ENCODE peak calls at places on chromosomes 1 and 21, in six cellular contexts. O is AG04449, U is left lung, G is cardiac fibroblast, L is GM12865, F is fibroblast of pulmonary artery. R is an unnamed sample.

GRCh38 chr1:180269848-180270766 is 40.0 kb downstream of the LHX4 start:
- DNase-seq in L (no peak), F (peak; percentile 16), G (no peak), O (no peak), U (no peak), R (no peak)

GRCh38 chr1:248164031-248164430 is 10.6 kb upstream of the OR2M2 start:
- DNase-seq in O (no peak), G (no peak), L (no peak), F (no peak), U (peak; percentile 73), R (no peak)

GRCh38 chr1:70720133-70720920 is 309.3 kb downstream of the CTH start:
- DNase-seq in O (no peak), F (no peak), L (no peak), G (no peak), U (no peak), R (no peak)

GRCh38 chr1:165443539-165444289 is 1.2 kb downstream of the RXRG start:
- DNase-seq in L (no peak), G (no peak), F (no peak), O (no peak), U (no peak), R (no peak)

GRCh38 chr1:152029144-152029936 is 7.5 kb downstream of the S100A11 start:
- DNase-seq in L (no peak), O (no peak), G (peak; percentile 68), F (peak; percentile 55), U (no peak), R (no peak)

GRCh38 chr1:204880906-204881305 is 10.2 kb downstream of the NFASC start:
- DNase-seq in O (no peak), F (no peak), G (no peak), L (no peak), U (no peak), R (no peak)

GRCh38 chr1:39959651-39960333 is 4.8 kb downstream of the MFSD2A start:
- DNase-seq in G (no peak), U (no peak), F (no peak), L (no peak), O (no peak), R (no peak)

GRCh38 chr1:3248416-3249141 is 179.6 kb downstream of the PRDM16 start:
- DNase-seq in U (peak; percentile 70), L (no peak), G (no peak), O (no peak), F (no peak), R (no peak)

GRCh38 chr1:27366411-27367159 is at the start of gene MAP3K6:
- DNase-seq in U (peak; percentile 95), O (no peak), G (peak; percentile 84), F (peak; percentile 74), L (peak; percentile 55), R (peak; percentile 92)

GRCh38 chr1:44606701-44607281 is 67.5 kb downstream of the TMEM53 start:
- DNase-seq in G (no peak), O (no peak), L (no peak), U (no peak), F (no peak), R (no peak)

GRCh38 chr1:205584732-205585131 is 47.1 kb downstream of the ELK4 start:
- DNase-seq in U (no peak), F (no peak), O (no peak), L (no peak), G (no peak), R (no peak)

GRCh38 chr1:152519876-152520275 is 5.6 kb downstream of the CRCT1 start:
- DNase-seq in O (no peak), G (no peak), U (no peak), L (no peak), F (no peak), R (no peak)

GRCh38 chr1:173039621-173040020 is 11.1 kb downstream of the TNFSF18 start:
- DNase-seq in F (peak; percentile 25), O (no peak), L (no peak), U (no peak), G (peak; percentile 44), R (no peak)

GRCh38 chr1:84379128-84379527 is 19.2 kb upstream of the DNASE2B start:
- DNase-seq in O (peak; percentile 46), F (peak; percentile 74), L (no peak), U (no peak), G (peak; percentile 75), R (no peak)

GRCh38 chr1:81706650-81707435 is 93.9 kb upstream of the ADGRL2 start:
- DNase-seq in O (peak; percentile 19), G (peak; percentile 82), F (peak; percentile 67), U (no peak), L (no peak), R (no peak)

GRCh38 chr1:10733967-10734366 is 62.5 kb downstream of the CASZ1 start:
- DNase-seq in U (no peak), L (peak; percentile 18), O (no peak), F (no peak), G (no peak), R (no peak)

GRCh38 chr1:204879351-204879750 is 8.7 kb downstream of the NFASC start:
- DNase-seq in O (no peak), L (no peak), F (no peak), G (no peak), U (no peak), R (no peak)

GRCh38 chr1:226820935-226821718 is 49.3 kb upstream of the PSEN2 start:
- DNase-seq in U (no peak), L (no peak), G (peak; percentile 97), O (peak; percentile 79), F (peak; percentile 98), R (peak; percentile 74)

GRCh38 chr1:116457944-116458343 is 84.9 kb downstream of the ATP1A1 start:
- DNase-seq in G (no peak), L (no peak), O (no peak), F (no peak), U (no peak), R (no peak)

GRCh38 chr1:181033799-181034391 is at the start of gene MR1:
- DNase-seq in F (peak; percentile 87), L (peak; percentile 93), O (no peak), G (peak; percentile 93), U (no peak), R (no peak)

GRCh38 chr1:100009458-100009857 is 39.7 kb downstream of the SLC35A3 start:
- DNase-seq in O (peak; percentile 17), F (peak; percentile 17), L (no peak), U (no peak), G (peak; percentile 61), R (no peak)

GRCh38 chr1:1199961-1200875 is 6.2 kb downstream of the TNFRSF18 start:
- DNase-seq in U (peak; percentile 76), F (no peak), O (no peak), L (no peak), G (no peak), R (no peak)

GRCh38 chr21:20720623-20721022 is 277.6 kb upstream of the NCAM2 start:
- DNase-seq in F (peak; percentile 14), U (no peak), O (no peak), L (no peak), G (peak; percentile 1), R (no peak)

GRCh38 chr1:15966081-15966955 is 9.6 kb downstream of the ZBTB17 start:
- DNase-seq in L (peak; percentile 95), U (no peak), G (peak; percentile 84), F (peak; percentile 33), O (no peak), R (no peak)

GRCh38 chr1:43951021-43951985 is 4.6 kb downstream of the IPO13 start:
- DNase-seq in O (no peak), U (no peak), F (no peak), G (no peak), L (no peak), R (no peak)

GRCh38 chr1:184903111-184903692 is 71.1 kb downstream of the NIBAN1 start:
- DNase-seq in L (no peak), O (no peak), F (no peak), U (no peak), G (no peak), R (no peak)

DNA sequence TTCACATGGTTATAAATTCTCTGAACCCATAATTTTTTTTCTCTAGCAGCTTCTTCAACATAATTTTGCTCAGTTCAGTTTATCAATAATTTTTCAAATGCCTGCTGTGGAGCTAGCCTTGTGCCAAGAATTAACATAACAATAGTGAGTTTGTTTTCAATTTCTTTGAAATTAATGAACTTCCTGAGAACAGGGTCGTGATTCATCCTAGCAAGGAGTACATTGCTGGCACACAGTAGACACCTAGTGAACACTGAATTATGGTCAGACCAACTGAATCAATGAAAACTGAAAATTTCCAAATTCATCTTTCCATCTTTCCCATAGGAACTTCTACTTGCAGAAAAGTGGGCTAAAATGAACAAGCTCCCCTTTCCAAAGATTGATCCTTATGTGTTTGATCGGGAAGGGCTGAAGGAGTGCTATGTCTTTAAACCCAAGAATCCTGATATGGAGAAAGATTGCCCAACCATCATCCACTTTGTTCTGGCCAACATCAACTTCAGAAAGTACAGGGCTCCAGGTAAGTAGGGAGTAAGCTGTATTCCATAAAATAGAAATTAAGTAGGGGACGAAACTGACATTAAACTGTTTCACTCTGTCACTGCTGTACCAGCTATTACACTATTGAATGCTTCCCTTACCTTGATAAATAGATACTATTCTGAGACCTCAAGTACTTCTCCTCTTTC is 148.7 kb downstream of the PLA2G4A start:
- DNase-seq in L (no peak), F (peak; percentile 22), O (no peak), U (no peak), G (peak; percentile 29), R (no peak)
- H3K4me3 ChIP-seq in L (no peak overlapping the region), F (no peak overlapping the region), O (no peak overlapping the region), U (no peak overlapping the region), G (no peak overlapping the region), R (no peak overlapping the region)

DNA sequence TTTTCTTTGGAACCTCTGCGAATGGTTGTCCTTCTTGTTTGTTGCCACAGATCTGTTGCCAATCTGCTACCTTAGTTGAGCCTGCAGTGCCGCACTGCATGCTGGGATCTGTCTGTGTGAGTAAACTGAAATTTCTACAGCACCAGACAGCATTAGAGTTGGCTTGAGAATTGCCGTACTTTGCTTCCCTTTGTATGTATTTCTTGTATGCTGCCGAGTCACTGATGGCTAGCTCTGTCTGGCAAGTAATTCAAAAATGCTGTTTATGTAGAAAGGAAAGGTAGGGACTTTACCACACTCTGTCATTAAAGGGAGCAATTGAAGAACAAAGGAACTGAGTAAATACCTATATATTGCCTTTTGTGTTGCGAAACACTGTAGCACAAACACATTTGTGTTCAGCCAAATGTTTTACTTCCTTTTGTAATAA is 857.4 kb downstream of the USP25 start:
- DNase-seq in G (peak; percentile 93), O (no peak), F (peak; percentile 87), U (no peak), L (no peak), R (peak; percentile 48)
- H3K4me3 ChIP-seq in G (peak overlapping the region; percentile 42), O (no peak overlapping the region), F (peak overlapping the region; percentile 40), U (peak overlapping the region; percentile 1), L (no peak overlapping the region), R (peak overlapping the region; percentile 53)

GRCh38 chr1:61132176-61133047 is 50.1 kb downstream of the NFIA start:
- DNase-seq in U (no peak), F (peak; percentile 87), L (no peak), G (peak; percentile 76), O (no peak), R (no peak)
- H3K4me3 ChIP-seq in U (no peak overlapping the region), F (peak overlapping the region; percentile 42), L (no peak overlapping the region), G (peak overlapping the region; percentile 27), O (no peak overlapping the region), R (peak overlapping the region; percentile 39)

DNA sequence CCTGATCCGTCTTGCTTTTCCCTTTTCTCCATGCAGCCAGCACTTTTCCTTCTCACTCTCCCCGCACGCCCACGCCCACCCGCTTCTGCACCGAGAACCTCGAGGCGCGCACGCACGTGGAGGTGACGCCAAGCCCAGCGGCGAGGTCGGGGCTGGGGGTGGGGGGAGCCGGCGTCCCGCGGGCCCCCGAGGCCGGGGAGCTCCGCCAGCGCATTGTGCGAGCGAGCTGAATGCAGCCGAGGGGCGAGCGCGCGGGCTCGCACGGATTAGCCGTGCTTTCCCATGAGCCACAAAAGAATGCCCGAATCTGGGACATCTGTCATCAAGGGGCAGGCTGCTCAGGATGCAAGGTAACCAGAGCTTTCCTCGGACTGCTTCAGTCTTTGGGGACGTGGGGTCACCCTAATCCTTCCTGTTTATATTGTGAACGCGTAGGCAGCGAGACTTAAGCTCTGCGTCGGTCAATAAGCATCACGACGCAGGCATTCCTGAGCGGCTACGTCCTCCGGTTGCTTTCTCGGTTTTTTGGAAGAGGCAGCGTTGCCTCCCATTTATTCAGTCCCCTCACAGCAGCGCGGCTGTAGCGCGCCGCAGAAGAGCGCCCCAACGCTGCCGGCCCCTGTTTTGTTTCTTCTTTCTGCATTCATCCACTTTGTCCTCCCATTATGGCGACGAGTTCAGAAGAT is 67.3 kb upstream of the AKT3 start:
- DNase-seq in L (no peak), O (peak; percentile 38), U (peak; percentile 78), G (peak; percentile 91), F (peak; percentile 88), R (no peak)
- H3K4me3 ChIP-seq in L (no peak overlapping the region), O (peak overlapping the region; percentile 57), U (peak overlapping the region; percentile 36), G (peak overlapping the region; percentile 57), F (peak overlapping the region; percentile 62), R (peak overlapping the region; percentile 52)

R was measured in breast epithelium.